ENCODE peak calls at places on chromosomes 1 and 21, in nine cellular contexts. H is GM12865; C is naive thymus-derived CD8-positive, alpha-beta T cell; V is AG08395; R is right cardiac atrium; F is tibial artery; L is astrocyte of the spinal cord; O is activated T-cell treated with anti-CD3 and anti-CD28 coated beads for 1 hour; S is activated T-helper 2 cell treated with anti-CD3 and anti-CD28 coated beads, Interferon-gamma antibody, Interleukin-2, Interleukin-4, amounts not matched to agents 10 μg/mL and 5 μg/mL and 100 μg/mL, durations not matched to agents 14 hours and 24 hours and 36 hours. G is an unnamed sample.
A peak's percentile ranks its signal among the peaks of the same experiment; 100 is the strongest.

GRCh38 chr1:234907585-234908457 is 220.8 kb downstream of the TOMM20 start:
- DNase-seq in H (no peak), C (no peak), V (peak; percentile 71), R (no peak), F (no peak), L (peak; percentile 70), O (no peak), S (no peak), G (no peak)

GRCh38 chr1:34057347-34057746 is 107.7 kb downstream of the CSMD2 start:
- DNase-seq in H (no peak), C (no peak), V (no peak), R (peak; percentile 56), F (no peak), L (no peak), O (no peak), S (no peak), G (no peak)

GRCh38 chr1:179230251-179230650 is 774 bp upstream of the ABL2 start:
- DNase-seq in H (no peak), C (peak; percentile 7), V (no peak), R (no peak), F (no peak), L (peak; percentile 64), O (no peak), S (no peak), G (no peak)

GRCh38 chr1:197200468-197200899 is 54.0 kb upstream of the ASPM start:
- DNase-seq in H (no peak), C (no peak), V (no peak), R (no peak), F (peak; percentile 38), L (peak; percentile 51), O (no peak), S (no peak), G (no peak)

GRCh38 chr1:241870290-241870689 is 22.3 kb downstream of the EXO1 start:
- DNase-seq in H (no peak), C (no peak), V (no peak), R (no peak), F (no peak), L (no peak), O (no peak), S (no peak), G (no peak)

GRCh38 chr1:222276062-222276461 is 271.8 kb downstream of the HHIPL2 start:
- DNase-seq in H (no peak), C (no peak), V (no peak), R (no peak), F (no peak), L (no peak), O (no peak), S (no peak), G (no peak)

GRCh38 chr1:227895828-227896685 is 51.7 kb downstream of the WNT9A start:
- DNase-seq in H (no peak), C (no peak), V (no peak), R (peak; percentile 56), F (peak; percentile 15), L (no peak), O (no peak), S (no peak), G (no peak)

GRCh38 chr21:45529785-45530422 is 12.3 kb downstream of the SLC19A1 start:
- DNase-seq in H (no peak), C (no peak), V (no peak), R (peak; percentile 3), F (no peak), L (no peak), O (no peak), S (no peak), G (no peak)

GRCh38 chr1:87792094-87792493 is 463.4 kb downstream of the LMO4 start:
- DNase-seq in H (no peak), C (no peak), V (no peak), R (no peak), F (no peak), L (no peak), O (no peak), S (no peak), G (no peak)